ENCODE peak calls at places on chromosome 6, in five cellular contexts. Q is endothelial cell of umbilical vein, A is stomach, G is breast epithelium, J is K562. D is an unnamed sample.

GRCh38 chr6:93299622-93300021 is 119.7 kb downstream of the EPHA7 start:
- DNase-seq in Q (no peak), A (no peak), G (no peak), J (no peak), D (no peak)

GRCh38 chr6:41673704-41674000 is 35.4 kb downstream of the MDFI start:
- DNase-seq in Q (no peak), A (no peak), G (no peak), J (no peak), D (no peak)

GRCh38 chr6:136288566-136289326 is 900 bp downstream of the BCLAF1 start:
- DNase-seq in Q (peak; percentile 92), A (peak; percentile 76), G (peak; percentile 87), J (peak; percentile 64), D (peak; percentile 93)

GRCh38 chr6:127481628-127482027 is 22.4 kb upstream of the KIAA0408 start:
- DNase-seq in Q (peak; percentile 69), A (no peak), G (no peak), J (no peak), D (no peak)

GRCh38 chr6:34656378-34657036 is 40.1 kb downstream of the ILRUN start:
- DNase-seq in Q (peak; percentile 80), A (peak; percentile 78), G (no peak), J (no peak), D (no peak)

GRCh38 chr6:158488065-158488464 is 71.8 kb upstream of the TMEM181 start:
- DNase-seq in Q (peak; percentile 71), A (no peak), G (no peak), J (no peak), D (no peak)

GRCh38 chr6:2857185-2857579 is 15.5 kb upstream of the SERPINB1 start:
- DNase-seq in Q (no peak), A (no peak), G (no peak), J (no peak), D (peak; percentile 86)

GRCh38 chr6:138007014-138007472 is 100.2 kb downstream of the PERP start:
- DNase-seq in Q (peak; percentile 27), A (peak; percentile 40), G (no peak), J (peak; percentile 66), D (no peak)

GRCh38 chr6:53730767-53731166 is 64.0 kb upstream of the LRRC1 start:
- DNase-seq in Q (no peak), A (no peak), G (no peak), J (no peak), D (no peak)

GRCh38 chr6:105546748-105547147 is 143.9 kb upstream of the PREP start:
- DNase-seq in Q (no peak), A (no peak), G (no peak), J (no peak), D (no peak)

GRCh38 chr6:52964318-52964717 is 30.8 kb downstream of the GSTA4 start:
- DNase-seq in Q (no peak), A (no peak), G (no peak), J (no peak), D (no peak)

GRCh38 chr6:29071831-29072723 is 15.0 kb downstream of the OR2B3 start:
- DNase-seq in Q (peak; percentile 25), A (no peak), G (no peak), J (peak; percentile 60), D (no peak)

GRCh38 chr6:39037082-39037487 is 11.5 kb upstream of the GLP1R start:
- DNase-seq in Q (no peak), A (no peak), G (no peak), J (peak; percentile 69), D (no peak)

GRCh38 chr6:43644940-43645612 is at the start of gene RSPH9:
- DNase-seq in Q (peak; percentile 48), A (peak; percentile 63), G (peak; percentile 80), J (peak; percentile 52), D (no peak)

GRCh38 chr6:26552205-26552604 is 14.0 kb downstream of the HMGN4 start:
- DNase-seq in Q (no peak), A (no peak), G (no peak), J (no peak), D (no peak)

GRCh38 chr6:143023695-143024094 is 37.0 kb upstream of the AIG1 start:
- DNase-seq in Q (no peak), A (no peak), G (no peak), J (no peak), D (no peak)

GRCh38 chr6:12229332-12229731 is 60.8 kb upstream of the EDN1 start:
- DNase-seq in Q (no peak), A (no peak), G (no peak), J (no peak), D (no peak)

GRCh38 chr6:43803783-43804549 is 34.0 kb downstream of the VEGFA start:
- DNase-seq in Q (no peak), A (no peak), G (no peak), J (no peak), D (no peak)

GRCh38 chr6:43171284-43172126 is 436 bp downstream of the SRF start:
- DNase-seq in Q (peak; percentile 44), A (no peak), G (no peak), J (peak; percentile 95), D (no peak)

GRCh38 chr6:168038576-168039140 is 40.4 kb downstream of the FRMD1 start:
- DNase-seq in Q (no peak), A (no peak), G (no peak), J (no peak), D (no peak)

GRCh38 chr6:43113431-43114260 is 37.5 kb downstream of the PTK7 start:
- DNase-seq in Q (no peak), A (no peak), G (no peak), J (peak; percentile 22), D (no peak)

GRCh38 chr6:41492261-41492891 is 53.8 kb upstream of the FOXP4 start:
- DNase-seq in Q (no peak), A (no peak), G (no peak), J (no peak), D (no peak)

GRCh38 chr6:168177492-168177891 is 98.5 kb upstream of the FRMD1 start:
- DNase-seq in Q (no peak), A (no peak), G (no peak), J (no peak), D (no peak)

GRCh38 chr6:2263896-2264295 is 18.5 kb upstream of the GMDS start:
- DNase-seq in Q (no peak), A (no peak), G (no peak), J (no peak), D (no peak)

GRCh38 chr6:29760328-29760727 is 37.1 kb downstream of the HLA-F start:
- DNase-seq in Q (no peak), A (no peak), G (no peak), J (no peak), D (no peak)

GRCh38 chr6:38047562-38047961 is 228.0 kb downstream of the ZFAND3 start:
- DNase-seq in Q (no peak), A (no peak), G (no peak), J (no peak), D (no peak)

GRCh38 chr6:53639520-53639919 is 26.0 kb downstream of the KLHL31 start:
- DNase-seq in Q (no peak), A (no peak), G (no peak), J (no peak), D (no peak)

GRCh38 chr6:34696189-34696738 is 303 bp downstream of the ILRUN start:
- DNase-seq in Q (peak; percentile 60), A (peak; percentile 48), G (peak; percentile 65), J (no peak), D (no peak)

GRCh38 chr6:93337772-93338394 is 81.5 kb downstream of the EPHA7 start:
- DNase-seq in Q (no peak), A (no peak), G (no peak), J (no peak), D (no peak)

GRCh38 chr6:168180548-168181011 is 101.6 kb upstream of the FRMD1 start:
- DNase-seq in Q (no peak), A (peak; percentile 68), G (peak; percentile 11), J (no peak), D (no peak)

GRCh38 chr6:169854083-169854725 is 102.8 kb downstream of the ERMARD start:
- DNase-seq in Q (no peak), A (peak; percentile 19), G (no peak), J (no peak), D (peak; percentile 72)

GRCh38 chr6:17200395-17200794 is 80.8 kb upstream of the RBM24 start:
- DNase-seq in Q (no peak), A (no peak), G (no peak), J (no peak), D (no peak)

GRCh38 chr6:85679445-85680123 is 36.9 kb upstream of the SYNCRIP start:
- DNase-seq in Q (no peak), A (no peak), G (no peak), J (no peak), D (no peak)

GRCh38 chr6:31473780-31474725 is 23.9 kb upstream of the MICB start:
- DNase-seq in Q (peak; percentile 31), A (no peak), G (no peak), J (no peak), D (peak; percentile 89)

GRCh38 chr6:7644394-7644793 is 54.4 kb downstream of the SNRNP48 start:
- DNase-seq in Q (no peak), A (no peak), G (no peak), J (no peak), D (no peak)

GRCh38 chr6:124993327-124993726 is 31.1 kb downstream of the RNF217 start:
- DNase-seq in Q (no peak), A (no peak), G (no peak), J (no peak), D (no peak)
- TF ChIP-seq CTCF in Q (no peak), A (no peak), G (no peak), J (no peak), D (no peak)

DNA sequence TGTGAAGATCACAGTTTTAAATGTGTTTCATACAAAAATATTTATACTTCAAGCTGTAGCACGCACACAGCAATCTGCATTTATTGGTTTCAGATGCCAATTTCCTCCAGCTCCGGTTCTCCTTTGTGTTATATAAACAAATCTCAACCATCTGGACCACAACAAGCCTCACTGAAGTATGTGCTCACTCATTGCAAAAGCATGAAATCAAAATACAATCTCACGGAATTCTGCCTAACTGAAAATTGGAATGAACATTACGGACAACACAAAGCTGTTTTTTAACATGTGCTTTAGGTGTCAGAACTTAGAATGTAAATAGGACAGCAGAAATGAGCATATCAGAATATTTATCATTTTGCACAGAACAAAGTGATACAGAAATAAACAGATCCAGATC is 38.0 kb downstream of the RCAN2 start:
- DNase-seq in Q (no peak), A (no peak), G (no peak), J (no peak), D (no peak)
- H3K4me3 ChIP-seq in Q (no peak overlapping the region), A (no peak overlapping the region), G (no peak overlapping the region), J (no peak overlapping the region), D (no peak overlapping the region)

GRCh38 chr6:147970970-147971369 is 371.7 kb upstream of the SASH1 start:
- DNase-seq in Q (peak; percentile 14), A (no peak), G (no peak), J (no peak), D (no peak)
- TF ChIP-seq POLR2AphosphoS5 in Q (no peak), A (no peak), G (no peak), J (no peak), D (no peak)

GRCh38 chr6:120055071-120055470 is 705.5 kb upstream of the MAN1A1 start:
- DNase-seq in Q (no peak), A (no peak), G (no peak), J (no peak), D (no peak)

GRCh38 chr6:120058410-120058809 is 708.8 kb upstream of the MAN1A1 start:
- DNase-seq in Q (no peak), A (no peak), G (no peak), J (no peak), D (no peak)

GRCh38 chr6:120056085-120056484 is 706.5 kb upstream of the MAN1A1 start:
- DNase-seq in Q (no peak), A (no peak), G (no peak), J (peak; percentile 10), D (no peak)
- TF ChIP-seq CTCF in Q (peak; percentile 11), A (no peak), G (no peak), J (peak; percentile 32), D (no peak)

GRCh38 chr6:166588691-166589333 is 2.3 kb upstream of the RAMACL start:
- DNase-seq in Q (no peak), A (no peak), G (no peak), J (no peak), D (no peak)
- H3K4me3 ChIP-seq in Q (no peak overlapping the region), A (no peak overlapping the region), G (no peak overlapping the region), J (no peak overlapping the region), D (no peak overlapping the region)